ENCODE peak calls at places on chromosome 1, in seven cellular contexts. One of them, this sample, is unnamed.

GRCh38 chr1:150558328-150558727 is 9.1 kb downstream of the ADAMTSL4 start:
- DNase-seq in GM12865: no peak
- DNase-seq in prostate gland: no peak
- DNase-seq in fibroblast of mammary gland: no peak
- DNase-seq in A549: no peak
- DNase-seq in AG09309: no peak
- DNase-seq in heart left ventricle: no peak
- DNase-seq in this sample: no peak

GRCh38 chr1:81296584-81296983 is 504.1 kb upstream of the ADGRL2 start:
- DNase-seq in AG09309: peak; percentile 38
- DNase-seq in fibroblast of mammary gland: no peak
- DNase-seq in A549: no peak
- DNase-seq in prostate gland: no peak
- DNase-seq in GM12865: no peak
- DNase-seq in heart left ventricle: no peak
- DNase-seq in this sample: no peak

GRCh38 chr1:230335861-230336549 is 90.1 kb downstream of the PGBD5 start:
- DNase-seq in GM12865: no peak
- DNase-seq in fibroblast of mammary gland: peak; percentile 73
- DNase-seq in A549: no peak
- DNase-seq in heart left ventricle: no peak
- DNase-seq in prostate gland: no peak
- DNase-seq in AG09309: no peak
- DNase-seq in this sample: peak; percentile 60

GRCh38 chr1:110065841-110066240 is 4.6 kb downstream of the ALX3 start:
- DNase-seq in A549: no peak
- DNase-seq in prostate gland: no peak
- DNase-seq in heart left ventricle: no peak
- DNase-seq in fibroblast of mammary gland: no peak
- DNase-seq in GM12865: no peak
- DNase-seq in AG09309: no peak
- DNase-seq in this sample: no peak

GRCh38 chr1:23392125-23392855 is 22.7 kb upstream of the ZNF436 start:
- DNase-seq in A549: no peak
- DNase-seq in fibroblast of mammary gland: no peak
- DNase-seq in GM12865: no peak
- DNase-seq in AG09309: no peak
- DNase-seq in prostate gland: no peak
- DNase-seq in heart left ventricle: no peak
- DNase-seq in this sample: no peak

GRCh38 chr1:25738507-25738906 is 61.5 kb upstream of the SELENON start:
- DNase-seq in A549: no peak
- DNase-seq in prostate gland: no peak
- DNase-seq in AG09309: no peak
- DNase-seq in heart left ventricle: no peak
- DNase-seq in fibroblast of mammary gland: no peak
- DNase-seq in GM12865: no peak
- DNase-seq in this sample: no peak

GRCh38 chr1:231194843-231195516 is 33.1 kb downstream of the TRIM67 start:
- DNase-seq in heart left ventricle: no peak
- DNase-seq in fibroblast of mammary gland: no peak
- DNase-seq in prostate gland: no peak
- DNase-seq in A549: peak; percentile 78
- DNase-seq in GM12865: no peak
- DNase-seq in AG09309: no peak
- DNase-seq in this sample: no peak

GRCh38 chr1:1128454-1129139 is 12.7 kb upstream of the C1orf159 start:
- DNase-seq in AG09309: no peak
- DNase-seq in heart left ventricle: peak; percentile 44
- DNase-seq in fibroblast of mammary gland: no peak
- DNase-seq in prostate gland: no peak
- DNase-seq in A549: no peak
- DNase-seq in GM12865: no peak
- DNase-seq in this sample: no peak

GRCh38 chr1:21220815-21221214 is 44.1 kb upstream of the EIF4G3 start:
- DNase-seq in GM12865: no peak
- DNase-seq in A549: no peak
- DNase-seq in fibroblast of mammary gland: no peak
- DNase-seq in prostate gland: no peak
- DNase-seq in AG09309: no peak
- DNase-seq in heart left ventricle: no peak
- DNase-seq in this sample: no peak

GRCh38 chr1:208177656-208178055 is 66.5 kb downstream of the PLXNA2 start:
- DNase-seq in A549: no peak
- DNase-seq in heart left ventricle: no peak
- DNase-seq in AG09309: no peak
- DNase-seq in prostate gland: no peak
- DNase-seq in fibroblast of mammary gland: no peak
- DNase-seq in GM12865: no peak
- DNase-seq in this sample: no peak

GRCh38 chr1:93591833-93592635 is 89.6 kb downstream of the BCAR3 start:
- DNase-seq in AG09309: no peak
- DNase-seq in GM12865: peak; percentile 78
- DNase-seq in heart left ventricle: no peak
- DNase-seq in A549: no peak
- DNase-seq in fibroblast of mammary gland: no peak
- DNase-seq in prostate gland: peak; percentile 42
- DNase-seq in this sample: no peak

GRCh38 chr1:184929711-184930202 is 44.6 kb downstream of the NIBAN1 start:
- DNase-seq in GM12865: no peak
- DNase-seq in prostate gland: peak; percentile 93
- DNase-seq in fibroblast of mammary gland: no peak
- DNase-seq in heart left ventricle: no peak
- DNase-seq in A549: no peak
- DNase-seq in AG09309: no peak
- DNase-seq in this sample: no peak

GRCh38 chr1:33903210-33903589 is 39.3 kb downstream of the HMGB4 start:
- DNase-seq in GM12865: no peak
- DNase-seq in A549: no peak
- DNase-seq in AG09309: peak; percentile 20
- DNase-seq in prostate gland: no peak
- DNase-seq in fibroblast of mammary gland: peak; percentile 84
- DNase-seq in heart left ventricle: no peak
- DNase-seq in this sample: no peak

GRCh38 chr1:110785055-110785454 is 87.9 kb upstream of the CD53 start:
- DNase-seq in AG09309: no peak
- DNase-seq in prostate gland: no peak
- DNase-seq in A549: no peak
- DNase-seq in GM12865: no peak
- DNase-seq in fibroblast of mammary gland: no peak
- DNase-seq in heart left ventricle: no peak
- DNase-seq in this sample: no peak

GRCh38 chr1:212858461-212859265 is 588 bp downstream of the FLVCR1 start:
- DNase-seq in GM12865: peak; percentile 45
- DNase-seq in A549: peak; percentile 32
- DNase-seq in prostate gland: peak; percentile 14
- DNase-seq in heart left ventricle: no peak
- DNase-seq in fibroblast of mammary gland: peak; percentile 30
- DNase-seq in AG09309: no peak
- DNase-seq in this sample: peak; percentile 52

GRCh38 chr1:93663191-93663614 is 18.4 kb downstream of the BCAR3 start:
- DNase-seq in GM12865: no peak
- DNase-seq in fibroblast of mammary gland: no peak
- DNase-seq in AG09309: no peak
- DNase-seq in A549: no peak
- DNase-seq in heart left ventricle: no peak
- DNase-seq in prostate gland: no peak
- DNase-seq in this sample: no peak

GRCh38 chr1:112982853-112983539 is 27.0 kb upstream of the SLC16A1 start:
- DNase-seq in fibroblast of mammary gland: no peak
- DNase-seq in GM12865: peak; percentile 10
- DNase-seq in heart left ventricle: no peak
- DNase-seq in prostate gland: no peak
- DNase-seq in AG09309: no peak
- DNase-seq in A549: no peak
- DNase-seq in this sample: no peak

DNA sequence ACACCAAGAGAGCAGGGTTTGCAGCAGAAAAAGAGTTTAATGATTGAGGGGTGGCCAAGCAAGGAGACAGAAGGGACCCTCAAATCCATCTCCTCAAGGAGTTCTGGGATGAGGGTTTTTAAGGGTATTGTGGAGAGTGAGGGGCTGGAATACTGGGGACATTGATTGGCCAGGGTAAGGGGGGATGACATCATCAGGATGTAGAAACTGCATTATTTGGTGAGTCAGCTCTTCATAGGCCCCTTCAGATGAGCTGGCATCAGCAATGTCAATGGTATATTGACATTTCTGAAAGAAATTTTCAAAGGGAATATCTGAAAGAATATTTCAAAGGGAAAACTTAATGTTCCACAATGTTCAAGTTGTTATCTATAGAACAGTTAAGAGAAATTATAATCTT is 168.1 kb upstream of the SNX7 start:
- DNase-seq in fibroblast of mammary gland: peak; percentile 4
- DNase-seq in prostate gland: no peak
- DNase-seq in GM12865: no peak
- DNase-seq in heart left ventricle: no peak
- DNase-seq in AG09309: no peak
- DNase-seq in A549: no peak
- DNase-seq in this sample: no peak
- TF ChIP-seq CTCF in fibroblast of mammary gland: no peak
- TF ChIP-seq CTCF in prostate gland: no peak
- TF ChIP-seq CTCF in GM12865: no peak
- TF ChIP-seq CTCF in heart left ventricle: no peak
- TF ChIP-seq CTCF in AG09309: no peak
- TF ChIP-seq CTCF in A549: no peak
- TF ChIP-seq CTCF in this sample: no peak

GRCh38 chr1:61082336-61083013 is at the start of gene NFIA:
- DNase-seq in GM12865: no peak
- DNase-seq in A549: peak; percentile 61
- DNase-seq in AG09309: no peak
- DNase-seq in fibroblast of mammary gland: peak; percentile 79
- DNase-seq in prostate gland: no peak
- DNase-seq in heart left ventricle: peak; percentile 72
- DNase-seq in this sample: peak; percentile 86

GRCh38 chr1:61084560-61084991 is 2.2 kb downstream of the NFIA start:
- DNase-seq in heart left ventricle: no peak
- DNase-seq in AG09309: no peak
- DNase-seq in fibroblast of mammary gland: no peak
- DNase-seq in prostate gland: no peak
- DNase-seq in GM12865: no peak
- DNase-seq in A549: no peak
- DNase-seq in this sample: no peak

GRCh38 chr1:61083014-61083798 is 845 bp downstream of the NFIA start:
- DNase-seq in A549: no peak
- DNase-seq in fibroblast of mammary gland: no peak
- DNase-seq in GM12865: no peak
- DNase-seq in AG09309: no peak
- DNase-seq in heart left ventricle: peak; percentile 72
- DNase-seq in prostate gland: no peak
- DNase-seq in this sample: no peak

GRCh38 chr1:61085191-61086086 is 3.1 kb downstream of the NFIA start:
- DNase-seq in AG09309: no peak
- DNase-seq in heart left ventricle: no peak
- DNase-seq in fibroblast of mammary gland: no peak
- DNase-seq in GM12865: no peak
- DNase-seq in prostate gland: no peak
- DNase-seq in A549: no peak
- DNase-seq in this sample: no peak

GRCh38 chr1:61083799-61084385 is 1.5 kb downstream of the NFIA start:
- DNase-seq in prostate gland: no peak
- DNase-seq in GM12865: no peak
- DNase-seq in fibroblast of mammary gland: no peak
- DNase-seq in A549: no peak
- DNase-seq in heart left ventricle: no peak
- DNase-seq in AG09309: no peak
- DNase-seq in this sample: no peak
- H3K4me3 ChIP-seq in prostate gland: peak overlapping the region; percentile 91
- H3K4me3 ChIP-seq in GM12865: no peak overlapping the region
- H3K4me3 ChIP-seq in fibroblast of mammary gland: peak overlapping the region; percentile 78
- H3K4me3 ChIP-seq in A549: peak overlapping the region; percentile 91
- H3K4me3 ChIP-seq in heart left ventricle: peak overlapping the region; percentile 94
- H3K4me3 ChIP-seq in AG09309: peak overlapping the region; percentile 75
- H3K4me3 ChIP-seq in this sample: peak overlapping the region; percentile 77

DNA sequence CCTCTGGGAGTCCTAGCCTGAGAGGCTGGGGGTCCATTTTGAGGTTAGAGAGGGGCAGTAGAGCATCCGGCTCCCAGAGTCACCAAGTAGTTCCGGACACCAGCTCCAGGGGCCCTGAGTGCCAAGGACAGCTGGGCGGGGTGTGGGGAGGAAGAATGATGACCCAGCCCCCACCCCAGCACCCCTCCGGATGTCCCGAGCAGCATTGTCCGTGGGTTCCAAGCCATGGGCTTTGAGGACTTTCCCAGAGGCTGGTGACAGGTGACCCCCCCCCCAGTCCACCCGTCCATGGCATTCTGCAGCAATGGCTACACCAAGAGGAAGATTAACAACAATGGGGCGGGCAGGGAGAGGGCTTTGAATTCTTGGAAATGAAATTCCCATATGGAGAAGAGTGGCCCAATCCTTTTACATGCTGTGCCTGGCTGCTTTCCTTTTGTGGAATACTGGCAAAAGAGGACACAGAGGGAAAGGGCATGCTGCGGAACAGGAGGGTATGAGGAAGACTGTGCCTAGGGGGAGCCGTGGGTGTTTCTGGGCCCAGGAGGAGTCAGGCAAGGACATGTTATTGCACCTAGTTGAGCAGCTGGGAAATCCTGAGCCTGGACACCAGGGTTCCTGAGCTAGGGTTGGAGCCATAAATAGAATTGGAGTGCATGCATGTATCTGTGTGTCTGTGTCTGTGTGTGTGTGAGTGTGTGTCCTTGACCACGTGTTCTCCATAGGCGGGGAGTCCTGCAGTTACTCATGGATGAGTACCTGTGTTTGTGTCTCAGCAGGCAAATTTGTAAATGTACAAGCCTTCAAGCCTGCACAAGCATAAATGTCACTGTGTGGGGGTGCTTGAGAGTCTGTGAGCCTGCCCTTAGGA is 953 bp downstream of the ATP1A2 start:
- DNase-seq in prostate gland: no peak
- DNase-seq in A549: no peak
- DNase-seq in AG09309: no peak
- DNase-seq in GM12865: no peak
- DNase-seq in heart left ventricle: no peak
- DNase-seq in fibroblast of mammary gland: peak; percentile 52
- DNase-seq in this sample: peak; percentile 79
- TF ChIP-seq CTCF in prostate gland: no peak
- TF ChIP-seq CTCF in A549: no peak
- TF ChIP-seq CTCF in AG09309: no peak
- TF ChIP-seq CTCF in GM12865: no peak
- TF ChIP-seq CTCF in heart left ventricle: no peak
- TF ChIP-seq CTCF in fibroblast of mammary gland: no peak
- TF ChIP-seq CTCF in this sample: no peak

DNA sequence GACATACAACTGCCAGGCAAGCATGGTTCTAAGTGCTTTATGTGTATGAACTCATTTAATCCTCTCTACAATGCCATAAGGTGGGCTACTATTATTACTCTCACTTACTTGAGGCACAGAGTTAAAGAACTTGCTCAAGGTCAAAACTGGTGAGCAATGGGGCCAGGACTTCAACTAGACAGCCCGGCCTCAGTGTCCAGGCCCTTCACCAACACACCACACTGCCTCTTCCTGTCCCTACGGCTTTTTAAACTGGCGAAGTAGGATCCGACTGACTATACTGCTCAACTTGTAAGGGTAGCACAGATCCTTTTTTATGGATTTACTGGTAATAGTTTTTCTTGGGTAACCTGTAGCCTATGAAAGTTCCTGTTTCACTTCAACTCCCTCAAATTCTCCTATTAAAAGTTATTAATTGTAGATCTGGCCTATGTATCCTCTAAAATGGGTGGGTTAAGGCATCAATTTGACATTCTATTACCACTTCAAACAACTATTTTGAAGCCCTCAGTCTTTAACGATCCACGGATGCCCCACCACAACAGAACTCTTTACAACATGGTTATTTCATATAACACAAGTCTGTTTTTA is 4.3 kb downstream of the ERRFI1 start:
- DNase-seq in fibroblast of mammary gland: peak; percentile 18
- DNase-seq in GM12865: no peak
- DNase-seq in prostate gland: no peak
- DNase-seq in AG09309: no peak
- DNase-seq in A549: no peak
- DNase-seq in heart left ventricle: no peak
- DNase-seq in this sample: peak; percentile 50
- H3K4me3 ChIP-seq in fibroblast of mammary gland: no peak overlapping the region
- H3K4me3 ChIP-seq in GM12865: no peak overlapping the region
- H3K4me3 ChIP-seq in prostate gland: no peak overlapping the region
- H3K4me3 ChIP-seq in AG09309: no peak overlapping the region
- H3K4me3 ChIP-seq in A549: peak overlapping the region; percentile 91
- H3K4me3 ChIP-seq in heart left ventricle: no peak overlapping the region
- H3K4me3 ChIP-seq in this sample: peak overlapping the region; percentile 86

This sample was measured in choroid plexus epithelial cell.